ENCODE peak calls at places on chromosome 5, in five cellular contexts. One of them, this sample, is unnamed.

GRCh38 chr5:56692359-56693219 is 122.8 kb upstream of the MAP3K1 start:
- DNase-seq in heart left ventricle: no peak
- DNase-seq in stimulated activated CD4-positive, alpha-beta T cell treated with anti-CD3 and anti-CD28 coated beads, Interleukin-12 subunit alpha, Interleukin-12 subunit beta, amount 100 ng/mL, for 24 hours: no peak
- DNase-seq in KG1: no peak
- DNase-seq in activated B cell treated with CpG ODN at 0.5 μM for 24 hours: no peak
- DNase-seq in this sample: no peak

GRCh38 chr5:136656811-136657210 is 291.5 kb upstream of the TRPC7 start:
- DNase-seq in heart left ventricle: no peak
- DNase-seq in stimulated activated CD4-positive, alpha-beta T cell treated with anti-CD3 and anti-CD28 coated beads, Interleukin-12 subunit alpha, Interleukin-12 subunit beta, amount 100 ng/mL, for 24 hours: no peak
- DNase-seq in KG1: no peak
- DNase-seq in activated B cell treated with CpG ODN at 0.5 μM for 24 hours: no peak
- DNase-seq in this sample: no peak

GRCh38 chr5:135446615-135447014 is 533 bp downstream of the DCANP1 start:
- DNase-seq in heart left ventricle: peak; percentile 13
- DNase-seq in stimulated activated CD4-positive, alpha-beta T cell treated with anti-CD3 and anti-CD28 coated beads, Interleukin-12 subunit alpha, Interleukin-12 subunit beta, amount 100 ng/mL, for 24 hours: no peak
- DNase-seq in KG1: no peak
- DNase-seq in activated B cell treated with CpG ODN at 0.5 μM for 24 hours: no peak
- DNase-seq in this sample: no peak

GRCh38 chr5:14742427-14743010 is 78.0 kb downstream of the OTULIN start:
- DNase-seq in heart left ventricle: no peak
- DNase-seq in stimulated activated CD4-positive, alpha-beta T cell treated with anti-CD3 and anti-CD28 coated beads, Interleukin-12 subunit alpha, Interleukin-12 subunit beta, amount 100 ng/mL, for 24 hours: no peak
- DNase-seq in KG1: no peak
- DNase-seq in activated B cell treated with CpG ODN at 0.5 μM for 24 hours: no peak
- DNase-seq in this sample: no peak

GRCh38 chr5:132272341-132273210 is 15.1 kb downstream of the PDLIM4 start:
- DNase-seq in heart left ventricle: peak; percentile 76
- DNase-seq in stimulated activated CD4-positive, alpha-beta T cell treated with anti-CD3 and anti-CD28 coated beads, Interleukin-12 subunit alpha, Interleukin-12 subunit beta, amount 100 ng/mL, for 24 hours: peak; percentile 34
- DNase-seq in KG1: no peak
- DNase-seq in activated B cell treated with CpG ODN at 0.5 μM for 24 hours: peak; percentile 66
- DNase-seq in this sample: no peak

GRCh38 chr5:16005210-16005609 is 174.4 kb downstream of the MARCHF11 start:
- DNase-seq in heart left ventricle: no peak
- DNase-seq in stimulated activated CD4-positive, alpha-beta T cell treated with anti-CD3 and anti-CD28 coated beads, Interleukin-12 subunit alpha, Interleukin-12 subunit beta, amount 100 ng/mL, for 24 hours: no peak
- DNase-seq in KG1: no peak
- DNase-seq in activated B cell treated with CpG ODN at 0.5 μM for 24 hours: no peak
- DNase-seq in this sample: no peak

GRCh38 chr5:17157916-17158529 is 59.4 kb upstream of the BASP1 start:
- DNase-seq in heart left ventricle: no peak
- DNase-seq in stimulated activated CD4-positive, alpha-beta T cell treated with anti-CD3 and anti-CD28 coated beads, Interleukin-12 subunit alpha, Interleukin-12 subunit beta, amount 100 ng/mL, for 24 hours: no peak
- DNase-seq in KG1: no peak
- DNase-seq in activated B cell treated with CpG ODN at 0.5 μM for 24 hours: no peak
- DNase-seq in this sample: no peak

GRCh38 chr5:42403236-42403635 is 20.0 kb upstream of the GHR start:
- DNase-seq in heart left ventricle: no peak
- DNase-seq in stimulated activated CD4-positive, alpha-beta T cell treated with anti-CD3 and anti-CD28 coated beads, Interleukin-12 subunit alpha, Interleukin-12 subunit beta, amount 100 ng/mL, for 24 hours: no peak
- DNase-seq in KG1: no peak
- DNase-seq in activated B cell treated with CpG ODN at 0.5 μM for 24 hours: no peak
- DNase-seq in this sample: no peak

GRCh38 chr5:130287438-130287837 is 383.2 kb downstream of the CHSY3 start:
- DNase-seq in heart left ventricle: no peak
- DNase-seq in stimulated activated CD4-positive, alpha-beta T cell treated with anti-CD3 and anti-CD28 coated beads, Interleukin-12 subunit alpha, Interleukin-12 subunit beta, amount 100 ng/mL, for 24 hours: no peak
- DNase-seq in KG1: no peak
- DNase-seq in activated B cell treated with CpG ODN at 0.5 μM for 24 hours: no peak
- DNase-seq in this sample: no peak

GRCh38 chr5:80389575-80389974 is 18.3 kb upstream of the ZFYVE16 start:
- DNase-seq in heart left ventricle: peak; percentile 63
- DNase-seq in stimulated activated CD4-positive, alpha-beta T cell treated with anti-CD3 and anti-CD28 coated beads, Interleukin-12 subunit alpha, Interleukin-12 subunit beta, amount 100 ng/mL, for 24 hours: no peak
- DNase-seq in KG1: no peak
- DNase-seq in activated B cell treated with CpG ODN at 0.5 μM for 24 hours: no peak
- DNase-seq in this sample: no peak

GRCh38 chr5:107457138-107457537 is 213.6 kb downstream of the EFNA5 start:
- DNase-seq in heart left ventricle: no peak
- DNase-seq in stimulated activated CD4-positive, alpha-beta T cell treated with anti-CD3 and anti-CD28 coated beads, Interleukin-12 subunit alpha, Interleukin-12 subunit beta, amount 100 ng/mL, for 24 hours: no peak
- DNase-seq in KG1: no peak
- DNase-seq in activated B cell treated with CpG ODN at 0.5 μM for 24 hours: no peak
- DNase-seq in this sample: no peak

GRCh38 chr5:152688561-152689274 is 283.6 kb upstream of the NMUR2 start:
- DNase-seq in heart left ventricle: no peak
- DNase-seq in stimulated activated CD4-positive, alpha-beta T cell treated with anti-CD3 and anti-CD28 coated beads, Interleukin-12 subunit alpha, Interleukin-12 subunit beta, amount 100 ng/mL, for 24 hours: no peak
- DNase-seq in KG1: no peak
- DNase-seq in activated B cell treated with CpG ODN at 0.5 μM for 24 hours: no peak
- DNase-seq in this sample: no peak

GRCh38 chr5:169029661-169030274 is 271.2 kb downstream of the SLIT3 start:
- DNase-seq in heart left ventricle: no peak
- DNase-seq in stimulated activated CD4-positive, alpha-beta T cell treated with anti-CD3 and anti-CD28 coated beads, Interleukin-12 subunit alpha, Interleukin-12 subunit beta, amount 100 ng/mL, for 24 hours: no peak
- DNase-seq in KG1: no peak
- DNase-seq in activated B cell treated with CpG ODN at 0.5 μM for 24 hours: no peak
- DNase-seq in this sample: no peak

GRCh38 chr5:72064801-72065570 is 42.3 kb upstream of the MAP1B start:
- DNase-seq in heart left ventricle: no peak
- DNase-seq in stimulated activated CD4-positive, alpha-beta T cell treated with anti-CD3 and anti-CD28 coated beads, Interleukin-12 subunit alpha, Interleukin-12 subunit beta, amount 100 ng/mL, for 24 hours: no peak
- DNase-seq in KG1: no peak
- DNase-seq in activated B cell treated with CpG ODN at 0.5 μM for 24 hours: no peak
- DNase-seq in this sample: no peak

GRCh38 chr5:22070151-22070550 is 783.0 kb downstream of the CDH12 start:
- DNase-seq in heart left ventricle: no peak
- DNase-seq in stimulated activated CD4-positive, alpha-beta T cell treated with anti-CD3 and anti-CD28 coated beads, Interleukin-12 subunit alpha, Interleukin-12 subunit beta, amount 100 ng/mL, for 24 hours: no peak
- DNase-seq in KG1: no peak
- DNase-seq in activated B cell treated with CpG ODN at 0.5 μM for 24 hours: no peak
- DNase-seq in this sample: no peak

GRCh38 chr5:92652735-92653134 is 928.3 kb downstream of the NR2F1-AS1 start:
- DNase-seq in heart left ventricle: no peak
- DNase-seq in stimulated activated CD4-positive, alpha-beta T cell treated with anti-CD3 and anti-CD28 coated beads, Interleukin-12 subunit alpha, Interleukin-12 subunit beta, amount 100 ng/mL, for 24 hours: no peak
- DNase-seq in KG1: no peak
- DNase-seq in activated B cell treated with CpG ODN at 0.5 μM for 24 hours: no peak
- DNase-seq in this sample: no peak

GRCh38 chr5:165594693-165595092 is 2089.3 kb downstream of the MAT2B start:
- DNase-seq in heart left ventricle: no peak
- DNase-seq in stimulated activated CD4-positive, alpha-beta T cell treated with anti-CD3 and anti-CD28 coated beads, Interleukin-12 subunit alpha, Interleukin-12 subunit beta, amount 100 ng/mL, for 24 hours: no peak
- DNase-seq in KG1: no peak
- DNase-seq in activated B cell treated with CpG ODN at 0.5 μM for 24 hours: no peak
- DNase-seq in this sample: no peak

GRCh38 chr5:1032551-1033027 is 24.0 kb downstream of the NKD2 start:
- DNase-seq in heart left ventricle: peak; percentile 51
- DNase-seq in stimulated activated CD4-positive, alpha-beta T cell treated with anti-CD3 and anti-CD28 coated beads, Interleukin-12 subunit alpha, Interleukin-12 subunit beta, amount 100 ng/mL, for 24 hours: no peak
- DNase-seq in KG1: no peak
- DNase-seq in activated B cell treated with CpG ODN at 0.5 μM for 24 hours: no peak
- DNase-seq in this sample: no peak

GRCh38 chr5:58357121-58357520 is 102.8 kb downstream of the PLK2 start:
- DNase-seq in heart left ventricle: no peak
- DNase-seq in stimulated activated CD4-positive, alpha-beta T cell treated with anti-CD3 and anti-CD28 coated beads, Interleukin-12 subunit alpha, Interleukin-12 subunit beta, amount 100 ng/mL, for 24 hours: no peak
- DNase-seq in KG1: no peak
- DNase-seq in activated B cell treated with CpG ODN at 0.5 μM for 24 hours: no peak
- DNase-seq in this sample: no peak

GRCh38 chr5:39064450-39064849 is 9.7 kb downstream of the RICTOR start:
- DNase-seq in heart left ventricle: no peak
- DNase-seq in stimulated activated CD4-positive, alpha-beta T cell treated with anti-CD3 and anti-CD28 coated beads, Interleukin-12 subunit alpha, Interleukin-12 subunit beta, amount 100 ng/mL, for 24 hours: no peak
- DNase-seq in KG1: no peak
- DNase-seq in activated B cell treated with CpG ODN at 0.5 μM for 24 hours: no peak
- DNase-seq in this sample: no peak

GRCh38 chr5:178080618-178081410 is 32.5 kb upstream of the N4BP3 start:
- DNase-seq in heart left ventricle: no peak
- DNase-seq in stimulated activated CD4-positive, alpha-beta T cell treated with anti-CD3 and anti-CD28 coated beads, Interleukin-12 subunit alpha, Interleukin-12 subunit beta, amount 100 ng/mL, for 24 hours: no peak
- DNase-seq in KG1: no peak
- DNase-seq in activated B cell treated with CpG ODN at 0.5 μM for 24 hours: no peak
- DNase-seq in this sample: no peak

GRCh38 chr5:151499636-151500035 is 52.2 kb downstream of the SLC36A1 start:
- DNase-seq in heart left ventricle: no peak
- DNase-seq in stimulated activated CD4-positive, alpha-beta T cell treated with anti-CD3 and anti-CD28 coated beads, Interleukin-12 subunit alpha, Interleukin-12 subunit beta, amount 100 ng/mL, for 24 hours: no peak
- DNase-seq in KG1: no peak
- DNase-seq in activated B cell treated with CpG ODN at 0.5 μM for 24 hours: no peak
- DNase-seq in this sample: no peak

GRCh38 chr5:170923910-170924620 is 62.2 kb downstream of the RANBP17 start:
- DNase-seq in heart left ventricle: no peak
- DNase-seq in stimulated activated CD4-positive, alpha-beta T cell treated with anti-CD3 and anti-CD28 coated beads, Interleukin-12 subunit alpha, Interleukin-12 subunit beta, amount 100 ng/mL, for 24 hours: no peak
- DNase-seq in KG1: no peak
- DNase-seq in activated B cell treated with CpG ODN at 0.5 μM for 24 hours: no peak
- DNase-seq in this sample: no peak

GRCh38 chr5:150309101-150309897 is 6.6 kb upstream of the ARSI start:
- DNase-seq in heart left ventricle: no peak
- DNase-seq in stimulated activated CD4-positive, alpha-beta T cell treated with anti-CD3 and anti-CD28 coated beads, Interleukin-12 subunit alpha, Interleukin-12 subunit beta, amount 100 ng/mL, for 24 hours: no peak
- DNase-seq in KG1: no peak
- DNase-seq in activated B cell treated with CpG ODN at 0.5 μM for 24 hours: no peak
- DNase-seq in this sample: no peak

GRCh38 chr5:154276932-154277331 is 86.4 kb downstream of the GALNT10 start:
- DNase-seq in heart left ventricle: peak; percentile 70
- DNase-seq in stimulated activated CD4-positive, alpha-beta T cell treated with anti-CD3 and anti-CD28 coated beads, Interleukin-12 subunit alpha, Interleukin-12 subunit beta, amount 100 ng/mL, for 24 hours: no peak
- DNase-seq in KG1: no peak
- DNase-seq in activated B cell treated with CpG ODN at 0.5 μM for 24 hours: no peak
- DNase-seq in this sample: no peak

GRCh38 chr5:132420706-132421272 is 51.3 kb downstream of the SLC22A5 start:
- DNase-seq in heart left ventricle: no peak
- DNase-seq in stimulated activated CD4-positive, alpha-beta T cell treated with anti-CD3 and anti-CD28 coated beads, Interleukin-12 subunit alpha, Interleukin-12 subunit beta, amount 100 ng/mL, for 24 hours: no peak
- DNase-seq in KG1: peak; percentile 28
- DNase-seq in activated B cell treated with CpG ODN at 0.5 μM for 24 hours: no peak
- DNase-seq in this sample: no peak

GRCh38 chr5:157271740-157272271 is 5.9 kb downstream of the CYFIP2 start:
- DNase-seq in heart left ventricle: no peak
- DNase-seq in stimulated activated CD4-positive, alpha-beta T cell treated with anti-CD3 and anti-CD28 coated beads, Interleukin-12 subunit alpha, Interleukin-12 subunit beta, amount 100 ng/mL, for 24 hours: peak; percentile 64
- DNase-seq in KG1: peak; percentile 20
- DNase-seq in activated B cell treated with CpG ODN at 0.5 μM for 24 hours: peak; percentile 74
- DNase-seq in this sample: no peak

GRCh38 chr5:175696139-175696854 is 38.4 kb downstream of the HRH2 start:
- DNase-seq in heart left ventricle: peak; percentile 90
- DNase-seq in stimulated activated CD4-positive, alpha-beta T cell treated with anti-CD3 and anti-CD28 coated beads, Interleukin-12 subunit alpha, Interleukin-12 subunit beta, amount 100 ng/mL, for 24 hours: peak; percentile 61
- DNase-seq in KG1: peak; percentile 96
- DNase-seq in activated B cell treated with CpG ODN at 0.5 μM for 24 hours: no peak
- DNase-seq in this sample: no peak

GRCh38 chr5:94911285-94911684 is 292.8 kb downstream of the SLF1 start:
- DNase-seq in heart left ventricle: no peak
- DNase-seq in stimulated activated CD4-positive, alpha-beta T cell treated with anti-CD3 and anti-CD28 coated beads, Interleukin-12 subunit alpha, Interleukin-12 subunit beta, amount 100 ng/mL, for 24 hours: no peak
- DNase-seq in KG1: no peak
- DNase-seq in activated B cell treated with CpG ODN at 0.5 μM for 24 hours: no peak
- DNase-seq in this sample: no peak

GRCh38 chr5:154712518-154713437 is 42.4 kb upstream of the LARP1 start:
- DNase-seq in heart left ventricle: no peak
- DNase-seq in stimulated activated CD4-positive, alpha-beta T cell treated with anti-CD3 and anti-CD28 coated beads, Interleukin-12 subunit alpha, Interleukin-12 subunit beta, amount 100 ng/mL, for 24 hours: no peak
- DNase-seq in KG1: no peak
- DNase-seq in activated B cell treated with CpG ODN at 0.5 μM for 24 hours: no peak
- DNase-seq in this sample: no peak

GRCh38 chr5:111584651-111585050 is 72.3 kb upstream of the STARD4 start:
- DNase-seq in heart left ventricle: no peak
- DNase-seq in stimulated activated CD4-positive, alpha-beta T cell treated with anti-CD3 and anti-CD28 coated beads, Interleukin-12 subunit alpha, Interleukin-12 subunit beta, amount 100 ng/mL, for 24 hours: no peak
- DNase-seq in KG1: no peak
- DNase-seq in activated B cell treated with CpG ODN at 0.5 μM for 24 hours: no peak
- DNase-seq in this sample: peak; percentile 75

GRCh38 chr5:53256746-53257145 is 147.2 kb upstream of the MOCS2 start:
- DNase-seq in heart left ventricle: no peak
- DNase-seq in stimulated activated CD4-positive, alpha-beta T cell treated with anti-CD3 and anti-CD28 coated beads, Interleukin-12 subunit alpha, Interleukin-12 subunit beta, amount 100 ng/mL, for 24 hours: no peak
- DNase-seq in KG1: no peak
- DNase-seq in activated B cell treated with CpG ODN at 0.5 μM for 24 hours: no peak
- DNase-seq in this sample: no peak